ENCODE peak calls at places on chromosomes 13 and 19, in six cellular contexts. P, V, S, T, O and I are unnamed samples.
A peak's percentile ranks its signal among the peaks of the same experiment; 100 is the strongest.

GRCh38 chr13:48896312-48896711 is 79.4 kb upstream of the FNDC3A start:
- DNase-seq in S (no peak), V (peak; percentile 49), O (no peak), P (no peak), T (no peak), I (peak; percentile 15)

GRCh38 chr19:42316223-42317211 is 3.4 kb downstream of the TMEM145 start:
- DNase-seq in O (no peak), S (no peak), P (no peak), T (no peak), V (peak; percentile 50), I (peak; percentile 44)

GRCh38 chr19:53132231-53132991 is at the start of gene ZNF415:
- DNase-seq in T (peak; percentile 82), S (no peak), O (peak; percentile 90), V (peak; percentile 83), P (peak; percentile 87), I (peak; percentile 51)

GRCh38 chr19:49400034-49400433 is 12.0 kb downstream of the KASH5 start:
- DNase-seq in P (no peak), T (no peak), O (no peak), V (peak; percentile 36), S (no peak), I (peak; percentile 29)

GRCh38 chr19:4575978-4576933 is 16.8 kb upstream of the SEMA6B start:
- DNase-seq in V (peak; percentile 81), O (peak; percentile 68), T (peak; percentile 68), P (no peak), S (no peak), I (peak; percentile 42)

GRCh38 chr13:22372261-22372660 is 701.4 kb downstream of the FGF9 start:
- DNase-seq in O (no peak), T (no peak), S (no peak), P (no peak), V (no peak), I (no peak)

GRCh38 chr19:49592486-49593232 is 1.7 kb downstream of the PRR12 start:
- DNase-seq in P (no peak), S (no peak), O (no peak), V (peak; percentile 12), T (no peak), I (no peak)

GRCh38 chr13:75541287-75541686 is 3.6 kb upstream of the COMMD6 start:
- DNase-seq in S (no peak), O (no peak), P (no peak), V (no peak), T (no peak), I (no peak)

GRCh38 chr13:53137777-53138176 is 109.2 kb downstream of the OLFM4 start:
- DNase-seq in P (no peak), T (no peak), V (peak; percentile 94), S (no peak), O (no peak), I (peak; percentile 84)

GRCh38 chr13:43154083-43154739 is 130.8 kb downstream of the DNAJC15 start:
- DNase-seq in V (peak; percentile 23), O (no peak), T (no peak), P (no peak), S (no peak), I (no peak)

GRCh38 chr13:106446011-106446410 is 89.5 kb downstream of the EFNB2 start:
- DNase-seq in S (no peak), P (no peak), O (no peak), V (peak; percentile 19), T (no peak), I (peak; percentile 58)

GRCh38 chr19:10891360-10892108 is 20.2 kb downstream of the CARM1 start:
- DNase-seq in P (no peak), T (peak; percentile 40), O (peak; percentile 43), S (no peak), V (peak; percentile 35), I (no peak)

GRCh38 chr13:77528834-77529500 is 6.5 kb upstream of the SCEL start:
- DNase-seq in O (no peak), V (no peak), S (no peak), P (no peak), T (no peak), I (no peak)

GRCh38 chr19:30664358-30665058 is 292.3 kb downstream of the ZNF536 start:
- DNase-seq in S (no peak), V (peak; percentile 8), O (peak; percentile 36), P (peak; percentile 54), T (peak; percentile 63), I (peak; percentile 42)

GRCh38 chr19:3458229-3458555 is 22.1 kb downstream of the SMIM24 start:
- DNase-seq in S (no peak), T (no peak), P (no peak), V (no peak), O (no peak), I (no peak)

GRCh38 chr13:41502676-41503075 is 45.3 kb downstream of the RGCC start:
- DNase-seq in T (no peak), O (no peak), V (no peak), P (no peak), S (no peak), I (no peak)

GRCh38 chr19:12350185-12350889 is 15.1 kb downstream of the ZNF442 start:
- DNase-seq in T (no peak), V (no peak), S (no peak), O (no peak), P (no peak), I (no peak)

GRCh38 chr19:12345197-12345596 is 11.8 kb upstream of the ZNF563 start:
- DNase-seq in S (no peak), O (no peak), P (no peak), T (no peak), V (no peak), I (no peak)

GRCh38 chr19:12350890-12351197 is 14.6 kb downstream of the ZNF442 start:
- DNase-seq in V (no peak), O (no peak), T (no peak), S (no peak), P (no peak), I (no peak)

DNA sequence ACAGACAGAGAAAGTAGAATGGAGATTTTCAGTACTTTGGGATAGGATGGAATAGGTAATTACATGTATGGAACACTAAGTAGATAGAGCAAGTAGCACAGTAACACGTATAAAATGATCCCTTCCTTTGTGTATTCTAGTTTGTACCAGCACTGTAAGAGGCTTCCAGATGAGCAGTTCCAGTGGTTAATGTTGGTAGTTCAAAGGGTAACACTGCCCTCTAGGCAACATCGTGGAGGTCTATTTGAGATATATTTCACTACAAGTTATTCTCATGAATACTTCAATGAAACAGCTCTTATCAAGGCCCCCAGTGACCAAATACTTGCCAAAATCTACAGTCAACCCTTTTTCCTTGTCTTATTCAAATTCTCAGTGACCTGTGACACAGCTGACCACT is 13.5 kb upstream of the ZNF563 start:
- DNase-seq in T (no peak), S (no peak), P (no peak), V (no peak), O (no peak), I (no peak)
- TF ChIP-seq CTCF in T (no peak), S (no peak), P (no peak), V (no peak), O (no peak), I (no peak)

DNA sequence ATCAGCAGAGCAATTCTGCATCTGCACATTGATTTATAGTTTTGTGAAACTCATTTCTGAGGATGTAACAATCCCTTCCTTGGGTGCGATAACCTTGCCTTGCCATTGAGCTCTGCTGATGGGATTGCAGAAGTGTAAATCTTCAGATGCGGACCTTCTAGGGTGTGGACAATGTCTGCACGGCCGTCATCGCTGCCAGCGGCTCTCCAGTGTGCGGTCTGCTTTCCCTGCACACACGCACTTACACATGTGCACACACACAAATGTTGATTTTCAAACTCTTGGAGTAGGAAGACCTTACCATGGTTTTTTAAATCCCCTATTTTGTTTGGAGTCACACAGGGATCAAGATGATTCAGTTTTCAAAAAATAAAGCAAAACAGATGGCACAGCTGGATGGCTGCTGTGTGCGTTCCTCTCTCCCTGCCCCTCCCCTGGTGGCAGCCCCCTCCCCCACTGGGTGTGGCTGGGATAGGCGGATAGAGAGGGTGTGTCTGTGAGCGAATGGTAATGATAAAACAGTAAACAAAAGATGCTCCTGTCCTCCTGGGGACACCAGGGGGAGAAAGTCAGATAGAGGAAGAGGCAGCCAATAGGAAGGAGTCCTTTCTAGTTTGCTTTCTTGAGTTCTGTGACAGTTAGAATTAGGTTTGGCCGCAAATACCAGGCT is 6.3 kb downstream of the TMEM255B start:
- DNase-seq in O (peak; percentile 3), P (no peak), T (no peak), V (no peak), S (no peak), I (peak; percentile 30)
- TF ChIP-seq CTCF in O (no peak), P (no peak), T (no peak), V (no peak), S (no peak), I (no peak)

GRCh38 chr19:55080915-55081772 is 5.5 kb downstream of the EPS8L1 start:
- DNase-seq in S (no peak), V (peak; percentile 79), T (peak; percentile 73), O (peak; percentile 78), P (peak; percentile 77), I (peak; percentile 36)
- TF ChIP-seq CTCF in S (no peak), V (no peak), T (no peak), O (no peak), P (no peak), I (no peak)

DNA sequence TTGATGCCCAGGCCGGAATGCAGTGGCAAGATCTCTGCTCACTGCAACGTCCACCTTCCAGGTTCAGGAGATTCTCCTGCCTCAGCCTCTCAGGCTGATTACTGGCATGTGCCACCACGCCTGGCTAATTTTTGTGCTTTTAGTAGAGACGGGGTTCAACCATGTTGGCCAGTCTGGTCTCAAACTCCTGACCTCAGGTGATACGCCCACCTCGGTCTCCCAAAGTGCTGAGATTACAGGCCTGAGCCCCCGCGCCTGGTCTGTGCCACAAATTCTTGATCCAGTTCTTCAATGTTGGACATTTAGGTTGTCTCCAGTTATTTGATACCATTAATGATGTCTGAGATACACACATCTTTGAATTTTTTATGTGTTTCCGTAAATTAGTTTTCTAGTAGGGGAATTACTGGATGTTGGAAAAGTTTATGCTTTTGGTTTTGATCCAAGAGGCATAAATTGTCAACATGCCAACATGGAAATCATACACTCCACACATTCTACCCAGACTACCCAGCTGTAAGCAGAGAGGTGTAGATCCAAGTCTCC is 525 bp upstream of the COG3 start:
- DNase-seq in S (no peak), O (no peak), V (no peak), P (no peak), T (no peak), I (no peak)
- TF ChIP-seq CTCF in S (no peak), O (peak; percentile 59), V (no peak), P (no peak), T (peak; percentile 64), I (no peak)